ENCODE peak calls at places on chromosomes 4 and X, in seven cellular contexts. One of them, this sample, is unnamed.

GRCh38 chr4:177308125-177308524 is 1.5 kb upstream of the NEIL3 start:
- DNase-seq in Peyer's patch: no peak
- DNase-seq in epithelial cell of esophagus: peak; percentile 66
- DNase-seq in BJ: peak; percentile 57
- DNase-seq in mucosa of descending colon: no peak
- DNase-seq in suprapubic skin: no peak
- DNase-seq in GM12865: no peak
- DNase-seq in this sample: peak; percentile 79

GRCh38 chr4:107094332-107094731 is 58.2 kb upstream of the DKK2 start:
- DNase-seq in epithelial cell of esophagus: peak; percentile 51
- DNase-seq in mucosa of descending colon: no peak
- DNase-seq in suprapubic skin: no peak
- DNase-seq in GM12865: peak; percentile 36
- DNase-seq in BJ: no peak
- DNase-seq in Peyer's patch: no peak
- DNase-seq in this sample: peak; percentile 23

GRCh38 chr4:183211533-183211932 is 108.5 kb downstream of the CLDN22 start:
- DNase-seq in BJ: no peak
- DNase-seq in GM12865: no peak
- DNase-seq in epithelial cell of esophagus: no peak
- DNase-seq in suprapubic skin: no peak
- DNase-seq in mucosa of descending colon: no peak
- DNase-seq in Peyer's patch: no peak
- DNase-seq in this sample: no peak

GRCh38 chr4:159105063-159105414 is 2.2 kb downstream of the RAPGEF2 start:
- DNase-seq in BJ: no peak
- DNase-seq in epithelial cell of esophagus: peak; percentile 72
- DNase-seq in suprapubic skin: no peak
- DNase-seq in mucosa of descending colon: no peak
- DNase-seq in GM12865: no peak
- DNase-seq in Peyer's patch: no peak
- DNase-seq in this sample: no peak

GRCh38 chr4:40731792-40732245 is 17.9 kb upstream of the NSUN7 start:
- DNase-seq in BJ: no peak
- DNase-seq in epithelial cell of esophagus: no peak
- DNase-seq in mucosa of descending colon: no peak
- DNase-seq in Peyer's patch: peak; percentile 55
- DNase-seq in suprapubic skin: no peak
- DNase-seq in GM12865: peak; percentile 41
- DNase-seq in this sample: no peak

GRCh38 chrX:16839224-16839851 is 30.8 kb downstream of the RBBP7 start:
- DNase-seq in BJ: no peak
- DNase-seq in mucosa of descending colon: no peak
- DNase-seq in GM12865: no peak
- DNase-seq in epithelial cell of esophagus: no peak
- DNase-seq in Peyer's patch: no peak
- DNase-seq in suprapubic skin: no peak
- DNase-seq in this sample: no peak

GRCh38 chrX:153703036-153703370 is 15.3 kb downstream of the SLC6A8 start:
- DNase-seq in Peyer's patch: peak; percentile 82
- DNase-seq in mucosa of descending colon: peak; percentile 89
- DNase-seq in suprapubic skin: no peak
- DNase-seq in GM12865: no peak
- DNase-seq in BJ: no peak
- DNase-seq in epithelial cell of esophagus: peak; percentile 50
- DNase-seq in this sample: no peak

GRCh38 chrX:145816607-145817298 is 876 bp upstream of the SLITRK2 start:
- DNase-seq in BJ: no peak
- DNase-seq in Peyer's patch: no peak
- DNase-seq in epithelial cell of esophagus: no peak
- DNase-seq in suprapubic skin: no peak
- DNase-seq in GM12865: no peak
- DNase-seq in mucosa of descending colon: no peak
- DNase-seq in this sample: no peak

GRCh38 chrX:84118315-84118714 is 69.7 kb downstream of the RPS6KA6 start:
- DNase-seq in Peyer's patch: no peak
- DNase-seq in GM12865: no peak
- DNase-seq in suprapubic skin: no peak
- DNase-seq in BJ: no peak
- DNase-seq in mucosa of descending colon: no peak
- DNase-seq in epithelial cell of esophagus: peak; percentile 8
- DNase-seq in this sample: no peak

GRCh38 chrX:130086414-130087207 is 23.7 kb downstream of the ELF4 start:
- DNase-seq in epithelial cell of esophagus: no peak
- DNase-seq in suprapubic skin: no peak
- DNase-seq in GM12865: peak; percentile 90
- DNase-seq in Peyer's patch: no peak
- DNase-seq in mucosa of descending colon: peak; percentile 80
- DNase-seq in BJ: no peak
- DNase-seq in this sample: no peak

GRCh38 chrX:127038065-127038464 is 218.5 kb downstream of the PRR32 start:
- DNase-seq in mucosa of descending colon: no peak
- DNase-seq in epithelial cell of esophagus: peak; percentile 1
- DNase-seq in Peyer's patch: no peak
- DNase-seq in suprapubic skin: no peak
- DNase-seq in GM12865: no peak
- DNase-seq in BJ: no peak
- DNase-seq in this sample: no peak

GRCh38 chrX:44245730-44246129 is 97.7 kb downstream of the EFHC2 start:
- DNase-seq in mucosa of descending colon: no peak
- DNase-seq in Peyer's patch: no peak
- DNase-seq in epithelial cell of esophagus: no peak
- DNase-seq in suprapubic skin: no peak
- DNase-seq in BJ: no peak
- DNase-seq in GM12865: no peak
- DNase-seq in this sample: no peak

GRCh38 chrX:5681159-5681558 is 547.5 kb downstream of the NLGN4X start:
- DNase-seq in suprapubic skin: no peak
- DNase-seq in GM12865: peak; percentile 1
- DNase-seq in mucosa of descending colon: no peak
- DNase-seq in epithelial cell of esophagus: peak; percentile 13
- DNase-seq in BJ: no peak
- DNase-seq in Peyer's patch: no peak
- DNase-seq in this sample: no peak

GRCh38 chr4:8328456-8328855 is 58.9 kb downstream of the HTRA3 start:
- DNase-seq in mucosa of descending colon: no peak
- DNase-seq in GM12865: no peak
- DNase-seq in suprapubic skin: peak; percentile 21
- DNase-seq in Peyer's patch: no peak
- DNase-seq in epithelial cell of esophagus: no peak
- DNase-seq in BJ: no peak
- DNase-seq in this sample: no peak

GRCh38 chr4:73815145-73815544 is 21.3 kb upstream of the CXCL6 start:
- DNase-seq in epithelial cell of esophagus: peak; percentile 48
- DNase-seq in mucosa of descending colon: no peak
- DNase-seq in Peyer's patch: no peak
- DNase-seq in suprapubic skin: no peak
- DNase-seq in BJ: no peak
- DNase-seq in GM12865: no peak
- DNase-seq in this sample: no peak

GRCh38 chrX:57821703-57822375 is 88.4 kb downstream of the ZXDA start:
- DNase-seq in GM12865: peak; percentile 55
- DNase-seq in suprapubic skin: no peak
- DNase-seq in mucosa of descending colon: no peak
- DNase-seq in BJ: no peak
- DNase-seq in Peyer's patch: no peak
- DNase-seq in epithelial cell of esophagus: peak; percentile 60
- DNase-seq in this sample: peak; percentile 29

GRCh38 chr4:54005475-54005874 is 58.9 kb downstream of the CHIC2 start:
- DNase-seq in GM12865: peak; percentile 2
- DNase-seq in suprapubic skin: no peak
- DNase-seq in mucosa of descending colon: no peak
- DNase-seq in epithelial cell of esophagus: peak; percentile 27
- DNase-seq in BJ: no peak
- DNase-seq in Peyer's patch: no peak
- DNase-seq in this sample: no peak

GRCh38 chrX:65607070-65607742 is 60.2 kb upstream of the MSN start:
- DNase-seq in Peyer's patch: no peak
- DNase-seq in suprapubic skin: no peak
- DNase-seq in GM12865: peak; percentile 35
- DNase-seq in BJ: no peak
- DNase-seq in epithelial cell of esophagus: peak; percentile 76
- DNase-seq in mucosa of descending colon: no peak
- DNase-seq in this sample: no peak

GRCh38 chr4:7987148-7987989 is 47.7 kb upstream of the AFAP1 start:
- DNase-seq in mucosa of descending colon: no peak
- DNase-seq in suprapubic skin: no peak
- DNase-seq in GM12865: peak; percentile 82
- DNase-seq in BJ: no peak
- DNase-seq in epithelial cell of esophagus: peak; percentile 78
- DNase-seq in Peyer's patch: peak; percentile 79
- DNase-seq in this sample: no peak

DNA sequence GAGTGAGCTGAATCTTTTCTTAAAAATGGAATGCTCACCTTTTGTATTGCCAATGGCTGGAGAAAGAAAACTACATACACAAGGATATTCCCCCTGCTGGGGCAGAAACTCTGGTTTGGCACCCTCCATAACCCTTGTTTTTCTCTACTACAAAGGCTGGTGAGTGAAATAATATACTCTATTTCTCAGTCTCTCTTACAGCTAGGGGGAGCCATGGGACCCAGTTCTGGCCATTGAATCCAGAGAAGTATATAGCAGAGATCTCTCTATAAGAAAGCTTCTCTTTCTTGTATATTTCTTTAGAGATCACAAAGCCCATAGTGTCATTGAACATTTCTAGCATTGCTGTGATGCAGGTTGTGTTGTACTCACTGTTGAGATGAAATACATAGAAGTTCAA is 49.8 kb downstream of the SMPX start:
- DNase-seq in mucosa of descending colon: no peak
- DNase-seq in BJ: no peak
- DNase-seq in GM12865: peak; percentile 5
- DNase-seq in suprapubic skin: no peak
- DNase-seq in epithelial cell of esophagus: no peak
- DNase-seq in Peyer's patch: no peak
- DNase-seq in this sample: no peak
- TF ChIP-seq CTCF in mucosa of descending colon: no peak
- TF ChIP-seq CTCF in BJ: no peak
- TF ChIP-seq CTCF in GM12865: peak; percentile 14
- TF ChIP-seq CTCF in suprapubic skin: no peak
- TF ChIP-seq CTCF in epithelial cell of esophagus: no peak
- TF ChIP-seq CTCF in Peyer's patch: no peak
- TF ChIP-seq CTCF in this sample: no peak

GRCh38 chr4:85956296-85956955 is 403.4 kb downstream of the MAPK10 start:
- DNase-seq in Peyer's patch: no peak
- DNase-seq in mucosa of descending colon: no peak
- DNase-seq in GM12865: no peak
- DNase-seq in BJ: no peak
- DNase-seq in suprapubic skin: no peak
- DNase-seq in epithelial cell of esophagus: no peak
- DNase-seq in this sample: no peak
- H3K4me3 ChIP-seq in Peyer's patch: no peak overlapping the region
- H3K4me3 ChIP-seq in mucosa of descending colon: no peak overlapping the region
- H3K4me3 ChIP-seq in GM12865: no peak overlapping the region
- H3K4me3 ChIP-seq in BJ: no peak overlapping the region
- H3K4me3 ChIP-seq in suprapubic skin: no peak overlapping the region
- H3K4me3 ChIP-seq in epithelial cell of esophagus: no peak overlapping the region
- H3K4me3 ChIP-seq in this sample: no peak overlapping the region

GRCh38 chr4:95638920-95639501 is 90.2 kb upstream of the UNC5C start:
- DNase-seq in mucosa of descending colon: no peak
- DNase-seq in Peyer's patch: no peak
- DNase-seq in epithelial cell of esophagus: peak; percentile 29
- DNase-seq in GM12865: no peak
- DNase-seq in BJ: no peak
- DNase-seq in suprapubic skin: no peak
- DNase-seq in this sample: no peak

GRCh38 chr4:95641571-95641970 is 92.8 kb upstream of the UNC5C start:
- DNase-seq in suprapubic skin: no peak
- DNase-seq in mucosa of descending colon: no peak
- DNase-seq in epithelial cell of esophagus: no peak
- DNase-seq in Peyer's patch: no peak
- DNase-seq in BJ: no peak
- DNase-seq in GM12865: no peak
- DNase-seq in this sample: no peak

GRCh38 chr4:95640337-95640736 is 91.6 kb upstream of the UNC5C start:
- DNase-seq in GM12865: no peak
- DNase-seq in suprapubic skin: no peak
- DNase-seq in mucosa of descending colon: no peak
- DNase-seq in epithelial cell of esophagus: no peak
- DNase-seq in Peyer's patch: no peak
- DNase-seq in BJ: no peak
- DNase-seq in this sample: no peak

GRCh38 chr4:95636061-95636460 is 87.3 kb upstream of the UNC5C start:
- DNase-seq in mucosa of descending colon: no peak
- DNase-seq in Peyer's patch: no peak
- DNase-seq in GM12865: no peak
- DNase-seq in BJ: no peak
- DNase-seq in epithelial cell of esophagus: no peak
- DNase-seq in suprapubic skin: no peak
- DNase-seq in this sample: no peak

DNA sequence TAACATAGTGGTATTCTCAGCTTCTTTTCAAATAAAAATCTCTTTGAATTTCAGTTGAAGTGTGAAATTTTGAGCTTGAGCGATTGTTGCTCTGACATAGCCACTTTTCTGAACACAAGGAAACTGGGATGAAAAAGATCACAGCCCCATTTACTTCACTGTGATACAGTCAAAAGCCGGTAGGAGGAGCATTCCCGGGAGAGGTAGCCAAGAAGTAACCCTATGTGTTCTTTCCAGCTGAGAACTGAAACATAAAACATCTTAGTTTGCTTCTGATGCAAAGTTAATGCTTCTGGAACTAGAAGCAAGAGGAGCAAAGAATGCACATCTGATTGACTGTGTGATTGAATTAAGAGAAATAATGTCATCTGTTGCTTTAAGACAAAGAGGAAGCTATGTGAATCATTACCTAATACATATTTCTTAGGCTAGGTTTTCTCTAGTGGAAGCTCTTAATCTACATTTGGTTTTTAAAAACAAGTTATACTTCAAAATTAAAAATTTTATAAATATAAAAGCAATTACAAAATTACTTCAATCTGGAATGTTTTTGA is 88.4 kb upstream of the UNC5C start:
- DNase-seq in suprapubic skin: no peak
- DNase-seq in epithelial cell of esophagus: peak; percentile 37
- DNase-seq in BJ: no peak
- DNase-seq in mucosa of descending colon: no peak
- DNase-seq in GM12865: no peak
- DNase-seq in Peyer's patch: no peak
- DNase-seq in this sample: no peak
- TF ChIP-seq CTCF in suprapubic skin: no peak
- TF ChIP-seq CTCF in epithelial cell of esophagus: peak; percentile 73
- TF ChIP-seq CTCF in BJ: no peak
- TF ChIP-seq CTCF in mucosa of descending colon: no peak
- TF ChIP-seq CTCF in GM12865: no peak
- TF ChIP-seq CTCF in Peyer's patch: no peak
- TF ChIP-seq CTCF in this sample: no peak

DNA sequence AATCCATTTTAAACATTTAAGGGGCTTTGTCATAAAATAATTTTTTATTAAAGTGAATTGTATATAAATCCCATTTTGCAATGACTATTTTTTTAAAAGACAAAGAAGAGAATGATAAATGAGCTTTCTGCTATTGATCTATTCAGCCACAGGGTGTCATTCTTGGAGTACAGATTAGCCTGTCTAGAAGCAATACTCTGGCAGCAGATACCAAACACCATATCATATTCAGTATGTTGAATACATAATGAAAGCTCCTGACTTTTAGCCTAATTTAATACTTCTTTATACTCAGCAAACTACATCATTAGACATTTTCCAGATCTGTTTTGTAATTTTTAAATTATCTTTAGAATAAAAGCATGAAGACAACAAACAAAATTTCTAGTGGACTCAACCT is 496.3 kb downstream of the PDGFC start:
- DNase-seq in Peyer's patch: no peak
- DNase-seq in epithelial cell of esophagus: peak; percentile 78
- DNase-seq in BJ: no peak
- DNase-seq in mucosa of descending colon: no peak
- DNase-seq in GM12865: peak; percentile 21
- DNase-seq in suprapubic skin: no peak
- DNase-seq in this sample: peak; percentile 39
- H3K4me3 ChIP-seq in Peyer's patch: no peak overlapping the region
- H3K4me3 ChIP-seq in epithelial cell of esophagus: no peak overlapping the region
- H3K4me3 ChIP-seq in BJ: no peak overlapping the region
- H3K4me3 ChIP-seq in mucosa of descending colon: no peak overlapping the region
- H3K4me3 ChIP-seq in GM12865: no peak overlapping the region
- H3K4me3 ChIP-seq in suprapubic skin: no peak overlapping the region
- H3K4me3 ChIP-seq in this sample: no peak overlapping the region